ENCODE peak calls at places on chromosome 19, in seven cellular contexts. Z is GM12878, L is GM12892, H is SK-N-SH, M is H1, D is HepG2, F is K562. E is an unnamed sample.

GRCh38 chr19:12834418-12834943 is at the start of gene RTBDN:
- DNase-seq in Z (no peak), L (no peak), H (no peak), M (no peak), D (no peak), F (no peak), E (no peak)

GRCh38 chr19:5623397-5624153 is 692 bp downstream of the SAFB start:
- DNase-seq in Z (no peak), L (no peak), H (peak), M (no peak), D (no peak), F (peak), E (no peak)

GRCh38 chr19:56671613-56671994 is at the start of gene ZNF835:
- DNase-seq in Z (no peak), L (no peak), H (peak), M (peak), D (no peak), F (no peak), E (peak)

GRCh38 chr19:34578751-34579150 is 97.2 kb downstream of the WTIP start:
- DNase-seq in Z (no peak), L (no peak), H (no peak), M (no peak), D (no peak), F (no peak), E (no peak)

GRCh38 chr19:45782820-45783785 is 813 bp upstream of the DMPK start:
- DNase-seq in Z (no peak), L (no peak), H (peak), M (no peak), D (no peak), F (no peak), E (no peak)

GRCh38 chr19:45253396-45254027 is 2.4 kb downstream of the MARK4 start:
- DNase-seq in Z (no peak), L (no peak), H (no peak), M (no peak), D (no peak), F (no peak), E (no peak)

GRCh38 chr19:53659292-53659691 is 27.5 kb downstream of the DPRX start:
- DNase-seq in Z (no peak), L (no peak), H (peak), M (peak), D (peak), F (peak), E (no peak)

GRCh38 chr19:41793414-41793727 is 3.0 kb upstream of the CEACAM3 start:
- DNase-seq in Z (no peak), L (no peak), H (no peak), M (no peak), D (no peak), F (no peak), E (no peak)

GRCh38 chr19:30873691-30874090 is 475.5 kb downstream of the TSHZ3 start:
- DNase-seq in Z (no peak), L (no peak), H (no peak), M (no peak), D (no peak), F (no peak), E (no peak)

GRCh38 chr19:41431426-41432386 is 4.5 kb upstream of the B3GNT8 start:
- DNase-seq in Z (no peak), L (no peak), H (no peak), M (no peak), D (peak), F (no peak), E (no peak)

GRCh38 chr19:32718286-32718685 is 1.3 kb upstream of the TDRD12 start:
- DNase-seq in Z (no peak), L (no peak), H (no peak), M (no peak), D (no peak), F (no peak), E (no peak)

GRCh38 chr19:50368649-50369570 is 3.5 kb upstream of the NAPSA start:
- DNase-seq in Z (peak), L (no peak), H (peak), M (peak), D (peak), F (peak), E (peak)

GRCh38 chr19:55283548-55284393 is at the start of gene BRSK1:
- DNase-seq in Z (no peak), L (no peak), H (peak), M (peak), D (no peak), F (peak), E (no peak)

GRCh38 chr19:55383789-55384575 is at the start of gene TMEM238:
- DNase-seq in Z (no peak), L (peak), H (peak), M (peak), D (no peak), F (peak), E (peak)

DNA sequence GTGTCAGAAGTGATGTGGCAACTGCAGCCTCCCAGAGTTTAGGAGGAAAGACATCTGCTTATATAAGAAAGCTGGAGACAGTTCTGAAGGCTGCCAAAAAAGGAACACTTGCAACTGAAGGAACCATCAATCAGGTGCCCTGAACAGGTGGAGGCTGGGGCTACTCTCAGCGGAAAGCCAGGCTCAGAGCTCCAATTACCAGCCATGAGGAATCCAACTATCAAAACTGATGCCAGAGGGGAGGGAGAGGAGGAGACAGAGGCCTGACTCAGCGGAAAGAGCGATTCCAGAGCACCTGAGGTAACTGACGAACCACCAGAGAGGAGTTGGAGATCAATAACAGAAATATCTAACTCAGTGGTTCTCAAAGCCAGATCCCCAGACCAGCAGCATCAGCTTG is 24.3 kb downstream of the LEUTX start:
- DNase-seq in Z (no peak), L (no peak), H (no peak), M (no peak), D (no peak), F (no peak), E (no peak)
- TF ChIP-seq TAF1 in Z (no peak), L (no peak), H (no peak), M (no peak), D (no peak), F (no peak), E (no peak)

GRCh38 chr19:585551-586110 is 4.0 kb upstream of the HCN2 start:
- DNase-seq in Z (no peak), L (no peak), H (no peak), M (no peak), D (no peak), F (no peak), E (no peak)

GRCh38 chr19:583968-584239 is 5.8 kb upstream of the HCN2 start:
- DNase-seq in Z (no peak), L (no peak), H (no peak), M (no peak), D (no peak), F (no peak), E (no peak)

GRCh38 chr19:583198-583967 is 6.3 kb upstream of the HCN2 start:
- DNase-seq in Z (no peak), L (no peak), H (no peak), M (no peak), D (no peak), F (no peak), E (no peak)

GRCh38 chr19:582497-583197 is 7.0 kb upstream of the HCN2 start:
- DNase-seq in Z (no peak), L (no peak), H (no peak), M (no peak), D (no peak), F (no peak), E (no peak)

DNA sequence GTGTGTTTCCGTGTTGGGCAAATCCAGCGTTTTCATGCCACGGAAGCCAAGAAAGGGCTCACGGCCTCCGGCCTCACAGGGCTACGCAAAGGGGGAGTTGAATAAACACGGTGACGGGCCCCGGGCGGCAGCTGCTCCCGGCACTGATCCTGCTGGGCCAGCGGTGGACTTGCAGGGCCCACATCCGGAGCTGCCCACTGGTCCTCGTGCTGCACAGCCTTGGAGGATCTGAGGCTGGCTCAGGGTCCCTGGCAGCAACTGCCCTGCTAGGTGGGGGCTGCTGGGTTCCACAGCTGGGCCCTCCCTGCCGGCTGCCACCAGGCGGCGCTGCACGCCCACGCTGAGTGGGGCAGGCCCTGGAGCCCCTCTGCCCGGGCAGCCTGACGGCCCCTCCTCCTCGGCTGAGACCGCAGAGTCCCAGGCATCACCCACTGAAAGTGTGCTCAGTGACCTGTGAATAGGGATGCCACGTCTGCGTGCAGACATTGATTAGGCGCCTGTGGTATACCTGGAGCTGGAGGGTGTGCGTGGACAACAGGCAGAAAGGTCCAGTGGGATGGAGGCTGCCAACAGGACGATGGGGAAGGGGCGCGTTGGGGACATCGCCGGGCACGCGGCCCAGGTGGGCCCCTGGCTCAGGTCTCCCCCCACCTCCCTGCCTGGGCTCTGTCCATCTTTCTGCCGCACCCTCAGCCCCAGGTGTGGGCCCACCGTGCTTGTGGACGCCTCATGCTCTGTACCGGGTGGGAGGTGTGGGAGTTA is 5.3 kb upstream of the HCN2 start:
- DNase-seq in Z (no peak), L (peak), H (peak), M (peak), D (no peak), F (peak), E (peak)
- TF ChIP-seq POLR2AphosphoS5 in Z (peak), L (peak), H (peak), M (peak), D (peak), F (peak), E (peak)

GRCh38 chr19:2633693-2634075 is 68.8 kb downstream of the GNG7 start:
- DNase-seq in Z (no peak), L (no peak), H (no peak), M (no peak), D (no peak), F (no peak), E (no peak)
- TF ChIP-seq TAF1 in Z (no peak), L (no peak), H (no peak), M (no peak), D (no peak), F (no peak), E (no peak)

DNA sequence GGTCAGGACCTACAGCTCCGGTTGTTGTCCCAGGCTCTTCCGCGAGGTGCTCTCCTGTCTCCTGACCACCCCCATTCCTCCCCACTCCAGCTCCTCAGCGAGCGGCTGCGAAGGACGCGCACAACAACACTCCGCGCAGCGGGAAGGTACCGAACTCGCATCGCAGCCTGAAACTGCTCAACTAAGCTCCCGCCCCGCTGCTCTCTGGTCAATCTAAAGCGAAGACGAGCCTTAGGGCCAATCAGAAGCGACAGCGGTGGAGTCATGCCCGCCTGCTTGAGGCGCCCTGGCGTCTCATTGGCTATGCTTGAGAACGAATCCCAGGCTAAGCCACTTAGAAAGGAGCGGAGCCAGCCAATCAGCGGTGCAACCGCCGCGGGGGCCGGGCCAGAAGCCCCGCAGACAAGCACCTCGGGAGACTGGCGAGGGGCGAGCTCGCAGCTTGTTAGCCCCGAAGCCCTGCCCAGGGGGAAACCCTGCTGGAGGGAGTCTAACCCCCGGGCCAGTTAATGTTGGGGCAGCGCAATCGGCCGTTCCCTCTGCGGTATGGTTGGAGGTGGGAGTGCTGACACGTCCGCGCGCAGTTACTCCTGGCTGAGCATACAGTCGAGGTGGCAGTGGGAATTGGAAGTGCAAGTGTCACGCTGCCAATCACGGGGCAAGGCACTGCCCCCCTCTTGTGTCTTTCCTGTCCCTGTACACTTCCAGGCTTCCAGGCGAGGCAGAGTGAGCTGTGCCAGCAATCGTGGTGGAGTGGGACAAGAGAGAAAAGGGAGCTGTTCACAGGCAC is 1.9 kb upstream of the ZBTB32 start:
- DNase-seq in Z (peak), L (peak), H (peak), M (peak), D (peak), F (peak), E (peak)
- TF ChIP-seq POLR2AphosphoS5 in Z (peak), L (peak), H (no peak), M (no peak), D (peak), F (no peak), E (peak)

DNA sequence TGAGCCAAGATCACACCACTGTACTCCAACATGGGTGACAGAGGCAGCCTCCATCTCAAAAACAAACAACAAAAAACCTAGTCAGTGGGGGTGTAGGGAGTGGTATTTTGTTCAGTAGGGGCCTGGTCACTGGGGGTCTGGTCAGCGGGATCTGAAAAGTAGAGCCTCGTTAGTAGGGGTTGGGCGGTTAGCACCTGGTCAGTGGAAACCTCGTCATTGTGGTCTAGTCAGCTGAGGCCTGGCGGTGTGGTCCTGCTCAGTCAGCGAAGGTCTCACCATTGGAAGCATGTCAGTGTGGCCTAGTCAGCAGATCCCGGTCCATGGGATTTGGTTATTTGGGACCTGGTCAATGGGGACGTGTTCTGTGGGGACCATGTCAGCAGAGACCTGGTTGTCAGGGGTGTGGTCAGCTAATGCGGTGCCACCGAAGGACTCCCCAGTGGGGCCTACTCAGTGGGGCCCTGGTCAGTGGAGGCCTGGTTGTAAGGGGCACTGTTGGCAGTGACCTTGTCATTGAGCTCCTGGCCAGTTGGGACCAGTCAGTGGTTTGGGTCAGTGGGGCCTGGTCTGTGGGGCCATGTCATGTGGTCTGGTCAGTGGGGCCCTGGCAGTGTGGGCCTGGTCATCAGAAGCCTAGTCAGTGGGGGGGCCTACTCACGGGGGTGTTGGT is 63.0 kb upstream of the TPM4 start:
- DNase-seq in Z (no peak), L (no peak), H (no peak), M (no peak), D (no peak), F (no peak), E (no peak)
- TF ChIP-seq TAF1 in Z (no peak), L (no peak), H (no peak), M (no peak), D (no peak), F (no peak), E (no peak)

GRCh38 chr19:1912760-1913505 is 7.7 kb downstream of the ADAT3 start:
- DNase-seq in Z (no peak), L (no peak), H (no peak), M (no peak), D (no peak), F (no peak), E (no peak)

GRCh38 chr19:1911098-1911497 is 5.9 kb downstream of the ADAT3 start:
- DNase-seq in Z (no peak), L (no peak), H (no peak), M (no peak), D (no peak), F (no peak), E (no peak)

GRCh38 chr19:1910169-1910568 is 5.0 kb downstream of the ADAT3 start:
- DNase-seq in Z (no peak), L (no peak), H (peak), M (no peak), D (no peak), F (no peak), E (no peak)

GRCh38 chr19:1913781-1914577 is 8.8 kb downstream of the ADAT3 start:
- DNase-seq in Z (no peak), L (no peak), H (no peak), M (no peak), D (no peak), F (no peak), E (no peak)

DNA sequence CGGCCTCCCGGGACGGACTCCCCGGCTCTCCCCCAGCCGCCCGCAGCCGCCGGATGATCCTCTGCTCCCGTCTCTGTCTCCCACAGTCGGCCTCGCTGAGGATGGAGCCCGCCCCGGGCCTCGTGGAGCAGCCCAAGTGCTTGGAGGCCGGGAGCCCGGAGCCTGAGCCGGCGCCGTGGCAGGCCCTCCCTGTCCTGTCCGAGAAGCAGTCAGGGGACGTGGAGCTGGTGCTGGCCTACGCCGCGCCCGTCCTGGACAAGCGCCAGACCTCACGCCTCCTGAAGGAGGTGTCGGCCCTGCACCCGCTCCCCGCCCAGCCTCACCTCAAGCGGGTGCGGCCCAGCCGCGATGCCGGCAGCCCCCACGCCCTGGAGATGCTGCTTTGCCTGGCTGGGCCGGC is 6.8 kb downstream of the ADAT3 start:
- DNase-seq in Z (no peak), L (no peak), H (no peak), M (no peak), D (no peak), F (no peak), E (no peak)
- TF ChIP-seq POLR2AphosphoS5 in Z (no peak), L (no peak), H (no peak), M (no peak), D (no peak), F (no peak), E (no peak)

DNA sequence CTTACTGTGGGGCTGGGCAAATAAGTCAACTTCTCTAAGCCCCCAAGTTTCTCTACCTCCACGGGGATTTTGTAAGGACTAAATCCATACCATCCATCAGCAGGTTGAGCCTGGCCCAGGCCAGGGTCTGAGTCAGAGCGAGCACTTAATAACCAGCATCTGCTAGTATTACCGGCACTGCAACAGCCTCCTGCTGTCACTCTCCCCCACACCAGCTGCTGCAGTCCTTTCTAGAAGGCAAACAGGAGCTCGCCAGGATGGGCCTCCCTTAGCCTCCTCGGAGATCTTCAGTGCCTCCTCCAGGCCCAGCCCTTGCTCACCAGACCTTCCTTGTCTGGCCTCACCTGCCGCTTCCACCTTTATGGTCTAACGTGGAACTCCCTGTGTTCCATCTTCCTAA is 3.2 kb downstream of the NAPA start:
- DNase-seq in Z (no peak), L (no peak), H (no peak), M (no peak), D (no peak), F (no peak), E (no peak)
- TF ChIP-seq TAF1 in Z (no peak), L (no peak), H (no peak), M (no peak), D (no peak), F (no peak), E (no peak)

DNA sequence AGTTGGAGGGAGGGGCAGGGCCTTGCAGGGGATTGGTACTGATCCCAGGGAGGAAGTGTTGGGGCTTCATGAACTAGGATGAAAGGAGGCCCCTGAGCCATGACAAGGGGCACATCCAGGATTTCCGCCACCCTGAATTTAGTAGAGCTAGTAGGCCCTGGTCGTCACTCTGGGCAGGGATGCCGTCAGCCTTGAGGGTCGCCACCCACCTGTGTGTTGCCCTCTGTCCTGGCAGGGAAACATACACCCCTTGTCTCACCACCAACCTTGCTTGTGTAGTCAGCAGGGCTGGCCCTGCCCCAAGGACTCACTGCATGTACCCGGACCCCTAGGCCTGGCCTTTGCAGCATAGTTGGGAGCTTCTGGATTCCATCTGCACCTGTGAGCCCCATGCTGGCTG is 9.4 kb upstream of the QTRT1 start:
- DNase-seq in Z (no peak), L (no peak), H (no peak), M (no peak), D (no peak), F (no peak), E (no peak)
- TF ChIP-seq POLR2AphosphoS5 in Z (no peak), L (peak), H (no peak), M (peak), D (no peak), F (peak), E (peak)